ENCODE peak calls at places on chromosomes 16 and 17, in four cellular contexts. I is fibroblast of lung, L is GM12865, S is colonic mucosa. C is an unnamed sample.

GRCh38 chr17:19928299-19928698 is 49.3 kb downstream of the AKAP10 start:
- DNase-seq in I (peak), L (no peak), S (no peak), C (peak)

GRCh38 chr17:69638516-69638915 is 224.0 kb downstream of the MAP2K6 start:
- DNase-seq in I (no peak), L (no peak), S (no peak), C (no peak)

GRCh38 chr17:44556114-44556853 is 1.0 kb upstream of the FZD2 start:
- DNase-seq in I (peak), L (peak), S (peak), C (peak)

GRCh38 chr17:45394913-45395568 is 37.6 kb downstream of the ARHGAP27 start:
- DNase-seq in I (peak), L (peak), S (peak), C (peak)

GRCh38 chr16:70579648-70580630 is 56.3 kb downstream of the SF3B3 start:
- DNase-seq in I (no peak), L (no peak), S (peak), C (no peak)

GRCh38 chr17:68355093-68355492 is 63.8 kb downstream of the ARSG start:
- DNase-seq in I (peak), L (no peak), S (no peak), C (peak)

GRCh38 chr17:65698381-65699061 is 137.1 kb upstream of the AXIN2 start:
- DNase-seq in I (peak), L (no peak), S (no peak), C (no peak)

GRCh38 chr17:55655777-55656176 is 66.9 kb downstream of the TMEM100 start:
- DNase-seq in I (no peak), L (no peak), S (no peak), C (no peak)

GRCh38 chr16:68272501-68273209 is 8.3 kb downstream of the SLC7A6 start:
- DNase-seq in I (no peak), L (peak), S (peak), C (no peak)

GRCh38 chr16:64449511-64449910 is 672.4 kb downstream of the CDH11 start:
- DNase-seq in I (no peak), L (no peak), S (no peak), C (no peak)

GRCh38 chr16:84988328-84989080 is 22.8 kb downstream of the ZDHHC7 start:
- DNase-seq in I (no peak), L (no peak), S (no peak), C (no peak)

GRCh38 chr17:17352836-17353624 is 49.9 kb downstream of the NT5M start:
- DNase-seq in I (no peak), L (no peak), S (no peak), C (no peak)

GRCh38 chr17:17890773-17891759 is 54.3 kb upstream of the SREBF1 start:
- DNase-seq in I (peak), L (peak), S (peak), C (peak)

GRCh38 chr16:15593235-15593634 is 49.7 kb downstream of the MARF1 start:
- DNase-seq in I (no peak), L (no peak), S (no peak), C (no peak)

GRCh38 chr16:78812582-78812981 is 713.1 kb downstream of the WWOX start:
- DNase-seq in I (no peak), L (no peak), S (no peak), C (no peak)

GRCh38 chr17:48637323-48638260 is 11.4 kb upstream of the HOXB9 start:
- DNase-seq in I (peak), L (no peak), S (peak), C (peak)

GRCh38 chr17:19805006-19805405 is 56.9 kb upstream of the ALDH3A1 start:
- DNase-seq in I (peak), L (no peak), S (no peak), C (no peak)

GRCh38 chr17:54898576-54898975 is 2.1 kb upstream of the TOM1L1 start:
- DNase-seq in I (no peak), L (no peak), S (no peak), C (no peak)

GRCh38 chr17:32783602-32784001 is 93.3 kb downstream of the MYO1D start:
- DNase-seq in I (peak), L (peak), S (no peak), C (peak)

GRCh38 chr16:1412847-1413246 is 1.7 kb downstream of the UNKL start:
- DNase-seq in I (no peak), L (no peak), S (no peak), C (no peak)

GRCh38 chr16:57093845-57094564 is 1.6 kb downstream of the CPNE2 start:
- DNase-seq in I (no peak), L (no peak), S (peak), C (no peak)

GRCh38 chr16:57094911-57095310 is 2.5 kb downstream of the CPNE2 start:
- DNase-seq in I (no peak), L (no peak), S (no peak), C (no peak)

GRCh38 chr16:57091200-57091989 is 988 bp upstream of the CPNE2 start:
- DNase-seq in I (peak), L (no peak), S (peak), C (peak)

GRCh38 chr16:57092786-57093301 is 461 bp downstream of the CPNE2 start:
- DNase-seq in I (no peak), L (peak), S (peak), C (no peak)

GRCh38 chr16:57091990-57092785 is at the start of gene CPNE2:
- DNase-seq in I (peak), L (peak), S (peak), C (peak)
- TF ChIP-seq CTCF in I (no peak), L (peak), S (no peak), C (peak)

DNA sequence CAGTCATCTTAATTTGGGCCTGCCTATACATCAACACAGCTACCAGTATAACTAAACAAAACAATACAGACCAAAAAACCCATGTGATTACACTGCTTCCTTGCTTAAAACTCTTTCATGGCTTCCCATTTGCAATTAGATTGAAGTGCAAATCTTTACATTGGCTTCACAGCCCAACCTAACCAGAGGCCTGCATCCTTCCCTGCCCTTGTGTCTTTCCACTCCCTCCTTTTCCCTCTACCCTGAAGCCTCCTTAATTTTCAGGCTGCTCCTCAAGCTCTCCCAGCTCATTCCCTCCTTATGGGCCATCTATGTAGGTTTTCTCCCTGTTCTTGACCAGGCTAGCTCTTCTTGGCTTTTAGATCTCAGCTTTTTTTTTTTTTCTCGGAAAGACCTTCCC is 147.8 kb downstream of the TOX3 start:
- DNase-seq in I (no peak), L (no peak), S (no peak), C (no peak)
- TF ChIP-seq CTCF in I (no peak), L (no peak), S (no peak), C (no peak)

DNA sequence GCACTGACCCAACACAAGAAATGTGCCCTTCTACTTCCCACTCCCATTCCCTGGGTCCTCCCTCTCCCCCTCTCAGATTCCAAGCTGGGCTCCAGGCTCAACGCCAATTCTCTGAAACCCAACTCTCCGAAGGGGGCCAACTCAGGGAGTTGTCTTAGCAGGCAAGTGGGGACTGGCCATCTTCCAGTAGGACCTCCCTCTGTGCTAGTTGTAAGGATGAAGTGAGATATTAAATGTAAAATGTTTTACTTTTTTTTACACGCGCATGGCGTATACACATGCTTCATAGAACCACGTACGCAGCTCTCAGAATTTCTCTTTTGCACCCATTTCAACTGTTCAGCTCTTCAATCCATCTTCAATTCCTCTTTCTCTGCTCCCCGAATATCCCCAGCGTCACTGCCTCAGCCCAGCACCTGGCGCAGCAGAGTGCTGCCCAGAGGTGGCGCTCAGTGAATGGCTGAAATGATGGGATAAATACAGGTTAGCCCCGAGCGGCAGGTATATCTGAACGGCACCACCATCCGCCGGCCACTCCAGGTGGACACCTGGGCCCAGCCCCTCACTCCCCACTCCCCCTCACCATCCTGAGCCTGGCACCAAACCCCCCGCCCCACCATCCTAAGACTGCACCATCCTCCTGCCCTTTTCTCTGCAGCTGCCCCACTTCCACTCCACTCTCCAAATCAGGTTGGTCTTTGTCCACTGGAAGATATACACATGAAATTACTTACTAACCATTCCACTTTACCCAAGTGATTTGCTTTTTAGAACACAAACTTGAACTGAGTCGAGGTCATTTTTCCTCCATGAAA is 43.9 kb upstream of the TNRC6C start:
- DNase-seq in I (peak), L (no peak), S (no peak), C (peak)
- TF ChIP-seq CTCF in I (no peak), L (no peak), S (no peak), C (no peak)

GRCh38 chr17:22516861-22517636 is 824.7 kb downstream of the KCNJ18 start:
- DNase-seq in I (no peak), L (no peak), S (no peak), C (no peak)

GRCh38 chr17:22514767-22515320 is 822.5 kb downstream of the KCNJ18 start:
- DNase-seq in I (no peak), L (no peak), S (no peak), C (no peak)

GRCh38 chr17:22518185-22518584 is 825.9 kb downstream of the KCNJ18 start:
- DNase-seq in I (no peak), L (no peak), S (no peak), C (no peak)

GRCh38 chr17:22515599-22515998 is 823.3 kb downstream of the KCNJ18 start:
- DNase-seq in I (no peak), L (no peak), S (no peak), C (no peak)

DNA sequence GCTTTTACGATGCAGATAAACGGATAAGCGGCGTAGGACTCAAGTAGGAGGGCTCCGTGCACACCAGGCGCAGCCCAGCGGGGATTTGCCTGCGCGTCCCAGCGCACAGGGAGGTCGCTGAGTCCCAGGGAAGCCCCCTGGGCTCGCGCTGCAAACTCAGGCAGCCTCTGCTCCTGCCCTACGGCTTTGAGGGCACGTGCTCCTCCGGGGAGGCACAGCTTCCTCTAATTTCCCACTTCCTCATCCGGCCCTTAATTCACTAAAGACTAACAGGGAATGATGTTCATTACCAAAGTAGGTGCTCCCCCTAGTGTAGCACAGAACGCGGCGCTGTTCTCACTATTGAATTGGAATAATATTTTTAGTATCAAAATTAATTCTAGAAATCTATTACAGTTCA is 825.4 kb downstream of the KCNJ18 start:
- DNase-seq in I (no peak), L (no peak), S (no peak), C (no peak)
- TF ChIP-seq CTCF in I (no peak), L (no peak), S (no peak), C (no peak)

DNA sequence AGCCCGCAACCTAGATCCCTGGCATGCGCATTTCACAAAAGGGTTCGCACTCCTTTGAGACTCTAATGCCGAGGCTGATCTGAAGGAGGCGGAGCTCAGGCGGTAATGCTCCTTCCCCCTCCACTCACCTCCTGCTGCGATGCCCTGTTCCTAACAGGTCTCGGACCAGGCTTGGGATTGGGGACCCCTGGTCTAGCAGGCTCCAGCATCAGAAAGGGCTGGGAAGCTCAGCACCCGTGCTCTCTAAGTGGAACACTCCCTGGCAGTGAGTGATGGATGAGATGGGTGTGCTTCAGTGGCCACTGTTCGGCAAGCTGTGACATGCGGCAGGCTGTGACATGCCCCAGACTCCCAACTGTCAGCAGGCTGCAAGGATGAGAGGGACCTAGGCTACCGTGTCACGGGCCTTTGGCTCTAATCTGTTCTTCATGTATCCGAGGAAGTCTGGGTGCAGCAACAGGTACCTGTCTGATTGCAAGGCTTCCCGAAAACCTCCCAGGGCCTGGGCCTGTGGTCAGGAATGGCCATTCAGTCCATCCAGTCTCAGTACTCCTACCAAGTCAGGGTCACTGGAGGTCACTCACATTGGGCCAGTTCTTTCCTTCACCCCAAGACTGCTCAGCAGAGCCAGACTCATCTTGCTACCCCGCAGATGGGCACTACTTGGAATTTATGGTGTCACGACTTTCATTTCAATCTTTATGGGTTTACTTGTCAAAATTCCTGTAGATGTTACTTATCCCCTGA is 1.3 kb upstream of the ST6GALNAC2 start:
- DNase-seq in I (no peak), L (peak), S (no peak), C (no peak)
- TF ChIP-seq CTCF in I (no peak), L (no peak), S (no peak), C (no peak)

GRCh38 chr17:2055494-2056220 is 754 bp downstream of the HIC1 start:
- DNase-seq in I (peak), L (peak), S (no peak), C (no peak)

GRCh38 chr17:2053380-2054261 is 1.3 kb upstream of the HIC1 start:
- DNase-seq in I (peak), L (peak), S (peak), C (peak)

GRCh38 chr17:2056221-2057129 is 1.6 kb downstream of the HIC1 start:
- DNase-seq in I (peak), L (peak), S (no peak), C (no peak)

GRCh38 chr17:2054262-2054739 is 602 bp upstream of the HIC1 start:
- DNase-seq in I (peak), L (no peak), S (no peak), C (peak)

DNA sequence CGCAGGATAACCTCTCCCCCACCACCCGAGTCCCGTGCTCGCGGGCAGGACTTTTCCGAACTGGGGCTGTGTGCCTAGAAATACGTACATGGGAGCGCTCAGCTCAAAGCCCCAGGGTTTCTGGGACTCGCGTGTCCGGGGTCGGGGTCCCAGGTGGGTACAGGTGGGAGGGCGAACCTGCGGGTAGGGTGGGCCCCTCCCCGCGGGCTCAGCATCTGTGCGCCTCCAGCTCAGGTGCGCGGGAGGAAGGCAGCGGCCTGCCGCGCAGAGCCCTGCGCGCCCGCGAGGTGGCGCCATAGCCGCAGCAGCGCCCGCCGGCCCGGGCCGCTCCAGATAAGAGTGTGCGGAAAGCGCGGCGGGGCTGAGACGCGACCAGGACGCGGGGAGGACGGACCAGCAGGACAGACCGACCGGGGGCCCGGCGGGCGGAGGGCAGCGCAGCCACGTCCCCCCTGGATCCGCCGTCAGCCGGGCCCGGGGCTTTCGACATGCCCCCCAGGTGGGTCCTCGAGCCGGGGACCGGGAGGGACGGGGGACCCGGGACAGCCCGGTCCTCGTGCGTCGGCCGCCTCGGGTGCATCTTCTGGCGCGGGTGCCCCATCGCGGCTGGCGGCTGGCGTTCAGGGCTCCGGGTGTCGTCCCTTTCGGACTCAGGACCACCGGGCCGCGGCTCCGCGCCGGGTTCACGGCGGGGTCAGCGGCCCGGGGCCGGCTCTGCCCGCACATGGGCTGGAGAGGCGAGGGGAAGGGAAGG is at the start of gene HIC1:
- DNase-seq in I (peak), L (peak), S (peak), C (peak)
- TF ChIP-seq CTCF in I (peak), L (peak), S (peak), C (peak)

GRCh38 chr17:9531080-9531479 is 44.5 kb downstream of the STX8 start:
- DNase-seq in I (no peak), L (no peak), S (no peak), C (no peak)

GRCh38 chr17:9532715-9533114 is 42.9 kb downstream of the STX8 start:
- DNase-seq in I (no peak), L (no peak), S (no peak), C (no peak)

DNA sequence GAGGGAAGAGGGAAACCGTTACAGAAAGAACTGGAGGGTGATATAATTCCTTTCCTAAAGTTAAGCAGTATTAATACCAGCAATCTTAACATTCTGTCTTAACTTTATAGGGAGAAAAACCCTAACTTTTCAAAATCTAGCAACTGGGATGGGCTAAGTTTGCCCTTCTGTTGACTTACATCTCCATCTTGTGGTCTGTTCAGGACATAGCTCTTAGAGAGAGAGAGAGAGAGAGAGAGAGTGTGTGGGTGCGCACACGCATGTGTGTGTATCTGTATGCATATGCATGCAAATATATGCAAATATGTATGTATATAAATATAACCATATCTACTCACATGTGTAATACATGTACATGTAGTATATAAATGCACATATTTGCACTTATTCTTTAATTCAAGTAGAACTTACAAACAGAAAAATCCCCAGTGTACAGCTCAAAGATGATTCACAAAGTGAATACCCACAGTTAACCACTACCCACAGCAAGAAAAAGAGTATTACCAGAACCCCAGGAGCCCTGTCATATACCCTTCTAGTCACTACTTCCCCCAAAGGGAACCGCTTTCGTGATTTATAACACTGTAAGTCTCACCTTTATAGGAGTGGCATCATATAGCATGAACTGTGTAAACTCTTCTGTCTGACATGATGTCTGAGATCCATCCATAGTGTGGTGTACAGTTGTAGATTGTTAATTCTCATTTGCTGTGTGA is 46.4 kb downstream of the STX8 start:
- DNase-seq in I (peak), L (peak), S (no peak), C (peak)
- TF ChIP-seq CTCF in I (peak), L (peak), S (peak), C (peak)

DNA sequence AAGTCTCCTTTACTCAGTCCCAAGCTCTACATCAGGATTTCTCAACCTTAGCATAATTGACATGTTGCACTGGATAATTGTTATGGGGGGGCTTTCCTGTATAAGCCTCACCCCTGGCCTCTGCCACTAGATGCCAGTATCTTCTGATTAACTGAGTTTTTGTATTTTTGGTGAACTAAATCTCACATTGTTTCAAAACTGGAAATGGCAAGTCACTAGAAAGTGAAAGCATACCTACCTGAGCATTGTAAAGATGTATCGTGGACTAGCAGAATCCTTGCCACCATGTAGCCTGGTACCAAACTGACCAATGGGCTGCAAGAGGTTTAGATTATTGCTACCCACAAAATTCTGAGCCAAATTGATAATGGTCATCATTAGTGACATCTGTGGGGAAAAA is 15.0 kb downstream of the TOP2A start:
- DNase-seq in I (no peak), L (no peak), S (no peak), C (no peak)
- TF ChIP-seq CTCF in I (no peak), L (no peak), S (no peak), C (no peak)

C was measured in MCF 10A.